ENCODE peak calls at places on chromosomes 7 and 10, in four cellular contexts. M is HCT116, U is mammary epithelial cell, J is PC-3. F is an unnamed sample. For H3K79me2, the result is how much of the 10 kb centered on the place peaks cover.

GRCh38 chr7:148991536-148991935 is 36.8 kb downstream of the PDIA4 start:
- DNase-seq in M (no peak), U (peak), J (peak), F (no peak)

GRCh38 chr7:108109216-108109908 is 20.8 kb downstream of the LAMB4 start:
- DNase-seq in M (peak), U (no peak), J (peak), F (no peak)

GRCh38 chr10:130493021-130493420 is 356.8 kb downstream of the GLRX3 start:
- DNase-seq in M (no peak), U (no peak), J (no peak), F (peak)

GRCh38 chr10:69864321-69864720 is 62.6 kb downstream of the COL13A1 start:
- DNase-seq in M (peak), U (peak), J (peak), F (no peak)

GRCh38 chr7:135486258-135486657 is 23.6 kb downstream of the CNOT4 start:
- DNase-seq in M (no peak), U (no peak), J (no peak), F (no peak)

GRCh38 chr7:117086788-117087187 is 133.5 kb downstream of the ST7 start:
- DNase-seq in M (no peak), U (no peak), J (no peak), F (no peak)

GRCh38 chr7:33836797-33837355 is 68.5 kb upstream of the BMPER start:
- DNase-seq in M (peak), U (no peak), J (peak), F (no peak)

GRCh38 chr7:134547738-134548054 is 1.2 kb upstream of the AKR1B15 start:
- DNase-seq in M (no peak), U (no peak), J (peak), F (peak)

GRCh38 chr7:104231054-104232046 is 23.5 kb upstream of the ORC5 start:
- DNase-seq in M (peak), U (peak), J (peak), F (peak)

GRCh38 chr7:226281-226882 is 34.0 kb downstream of the FAM20C start:
- DNase-seq in M (no peak), U (peak), J (peak), F (no peak)

GRCh38 chr7:110347091-110347490 is 743.8 kb upstream of the LRRN3 start:
- DNase-seq in M (no peak), U (peak), J (no peak), F (no peak)

GRCh38 chr7:71408276-71408675 is 276.3 kb downstream of the GALNT17 start:
- DNase-seq in M (no peak), U (no peak), J (no peak), F (no peak)

GRCh38 chr10:23171232-23171876 is 20.8 kb upstream of the PTF1A start:
- DNase-seq in M (no peak), U (peak), J (peak), F (peak)

GRCh38 chr7:141369422-141369821 is 181.8 kb upstream of the AGK start:
- DNase-seq in M (no peak), U (no peak), J (no peak), F (no peak)

GRCh38 chr7:84058311-84059076 is 136.1 kb downstream of the SEMA3A start:
- DNase-seq in M (no peak), U (peak), J (peak), F (no peak)

GRCh38 chr10:129079705-129080104 is 387.3 kb upstream of the MGMT start:
- DNase-seq in M (no peak), U (no peak), J (no peak), F (no peak)

GRCh38 chr7:4700577-4701235 is 18.6 kb downstream of the FOXK1 start:
- DNase-seq in M (no peak), U (peak), J (no peak), F (no peak)

GRCh38 chr10:72353963-72354355 is 760 bp downstream of the DNAJB12 start:
- DNase-seq in M (no peak), U (no peak), J (no peak), F (no peak)

GRCh38 chr10:87760195-87760905 is 57.7 kb downstream of the ATAD1 start:
- DNase-seq in M (no peak), U (no peak), J (no peak), F (no peak)

GRCh38 chr7:148959726-148960125 is 68.6 kb downstream of the PDIA4 start:
- DNase-seq in M (no peak), U (no peak), J (no peak), F (no peak)

GRCh38 chr10:127925471-127926207 is 18.7 kb downstream of the PTPRE start:
- DNase-seq in M (no peak), U (no peak), J (no peak), F (no peak)

GRCh38 chr10:48634198-48634983 is 29.5 kb upstream of the ARHGAP22 start:
- DNase-seq in M (no peak), U (peak), J (no peak), F (no peak)

GRCh38 chr10:6201511-6201975 is 1.2 kb upstream of the PFKFB3 start:
- DNase-seq in M (no peak), U (peak), J (peak), F (peak)

GRCh38 chr10:99993994-99994689 is 15.6 kb downstream of the DNMBP start:
- DNase-seq in M (no peak), U (no peak), J (peak), F (peak)

GRCh38 chr10:121535381-121535780 is 62.9 kb downstream of the FGFR2 start:
- DNase-seq in M (no peak), U (no peak), J (no peak), F (no peak)

GRCh38 chr7:93551931-93552330 is 22.6 kb downstream of the CALCR start:
- DNase-seq in M (no peak), U (no peak), J (no peak), F (no peak)

GRCh38 chr10:22597142-22597541 is 117.2 kb downstream of the PIP4K2A start:
- DNase-seq in M (no peak), U (no peak), J (no peak), F (no peak)

GRCh38 chr7:22361320-22361719 is 4.4 kb upstream of the RAPGEF5 start:
- DNase-seq in M (no peak), U (no peak), J (no peak), F (no peak)
- H2AFZ ChIP-seq in M (no peak), U (no peak), J (no peak), F (no peak)

GRCh38 chr7:137990251-137990901 is 11.5 kb downstream of the CREB3L2 start:
- DNase-seq in M (no peak), U (peak), J (no peak), F (peak)
- H3K79me2 ChIP-seq in M (under half), U (half or more), J (under half), F (under half)

GRCh38 chr7:27165655-27166474 is 528 bp upstream of the HOXA9 start:
- DNase-seq in M (no peak), U (no peak), J (peak), F (no peak)
- H2AFZ ChIP-seq in M (no peak), U (no peak), J (peak), F (no peak)

GRCh38 chr7:55534916-55535636 is 37.2 kb downstream of the VOPP1 start:
- DNase-seq in M (no peak), U (no peak), J (no peak), F (no peak)
- H3K79me2 ChIP-seq in M (under half), U (half or more), J (under half), F (under half)

F was measured in trophoblast cell.